ENCODE peak calls at places on chromosomes 6 and 20, in ten cellular contexts. One of them, this sample, is unnamed.
A peak's percentile ranks its signal among the peaks of the same experiment; 100 is the strongest.

GRCh38 chr6:91704531-91704930 is 1117.7 kb upstream of the MAP3K7 start:
- DNase-seq in GM12878: no peak
- DNase-seq in fibroblast of lung: peak; percentile 88
- DNase-seq in PC-3: peak; percentile 65
- DNase-seq in IMR-90: peak; percentile 57
- DNase-seq in Karpas-422: no peak
- DNase-seq in GM23338: no peak
- DNase-seq in mesendoderm: no peak
- DNase-seq in neuronal stem cell: no peak
- DNase-seq in endothelial cell of umbilical vein: no peak
- DNase-seq in this sample: no peak

GRCh38 chr6:17339308-17339670 is 54.1 kb upstream of the CAP2 start:
- DNase-seq in GM23338: no peak
- DNase-seq in GM12878: no peak
- DNase-seq in neuronal stem cell: no peak
- DNase-seq in endothelial cell of umbilical vein: no peak
- DNase-seq in mesendoderm: no peak
- DNase-seq in IMR-90: no peak
- DNase-seq in fibroblast of lung: no peak
- DNase-seq in PC-3: no peak
- DNase-seq in Karpas-422: no peak
- DNase-seq in this sample: no peak

GRCh38 chr6:151276112-151276745 is 36.5 kb downstream of the AKAP12 start:
- DNase-seq in PC-3: no peak
- DNase-seq in IMR-90: peak; percentile 43
- DNase-seq in GM12878: no peak
- DNase-seq in fibroblast of lung: peak; percentile 85
- DNase-seq in endothelial cell of umbilical vein: no peak
- DNase-seq in neuronal stem cell: no peak
- DNase-seq in Karpas-422: no peak
- DNase-seq in GM23338: no peak
- DNase-seq in mesendoderm: no peak
- DNase-seq in this sample: peak; percentile 73

GRCh38 chr6:29946380-29946779 is 4.0 kb downstream of the HLA-A start:
- DNase-seq in GM23338: no peak
- DNase-seq in endothelial cell of umbilical vein: no peak
- DNase-seq in fibroblast of lung: no peak
- DNase-seq in mesendoderm: no peak
- DNase-seq in Karpas-422: no peak
- DNase-seq in PC-3: no peak
- DNase-seq in neuronal stem cell: no peak
- DNase-seq in GM12878: no peak
- DNase-seq in IMR-90: no peak
- DNase-seq in this sample: no peak

GRCh38 chr20:16020971-16021370 is 552.3 kb downstream of the KIF16B start:
- DNase-seq in Karpas-422: no peak
- DNase-seq in endothelial cell of umbilical vein: no peak
- DNase-seq in IMR-90: peak; percentile 1
- DNase-seq in mesendoderm: no peak
- DNase-seq in GM12878: no peak
- DNase-seq in PC-3: peak; percentile 95
- DNase-seq in neuronal stem cell: no peak
- DNase-seq in GM23338: no peak
- DNase-seq in fibroblast of lung: peak; percentile 56
- DNase-seq in this sample: no peak

GRCh38 chr6:47932575-47932974 is 150.7 kb downstream of the OPN5 start:
- DNase-seq in fibroblast of lung: no peak
- DNase-seq in PC-3: no peak
- DNase-seq in endothelial cell of umbilical vein: no peak
- DNase-seq in neuronal stem cell: no peak
- DNase-seq in IMR-90: no peak
- DNase-seq in Karpas-422: no peak
- DNase-seq in GM23338: no peak
- DNase-seq in mesendoderm: no peak
- DNase-seq in GM12878: no peak
- DNase-seq in this sample: no peak

GRCh38 chr6:40362859-40363258 is 224.3 kb downstream of the LRFN2 start:
- DNase-seq in IMR-90: no peak
- DNase-seq in GM12878: no peak
- DNase-seq in GM23338: no peak
- DNase-seq in neuronal stem cell: no peak
- DNase-seq in fibroblast of lung: no peak
- DNase-seq in PC-3: no peak
- DNase-seq in mesendoderm: no peak
- DNase-seq in Karpas-422: no peak
- DNase-seq in endothelial cell of umbilical vein: no peak
- DNase-seq in this sample: no peak

GRCh38 chr6:142400495-142400894 is 98.7 kb downstream of the ADGRG6 start:
- DNase-seq in GM12878: no peak
- DNase-seq in neuronal stem cell: no peak
- DNase-seq in endothelial cell of umbilical vein: peak; percentile 98
- DNase-seq in PC-3: no peak
- DNase-seq in IMR-90: peak; percentile 79
- DNase-seq in mesendoderm: peak; percentile 66
- DNase-seq in GM23338: peak; percentile 30
- DNase-seq in Karpas-422: no peak
- DNase-seq in fibroblast of lung: peak; percentile 77
- DNase-seq in this sample: no peak

DNA sequence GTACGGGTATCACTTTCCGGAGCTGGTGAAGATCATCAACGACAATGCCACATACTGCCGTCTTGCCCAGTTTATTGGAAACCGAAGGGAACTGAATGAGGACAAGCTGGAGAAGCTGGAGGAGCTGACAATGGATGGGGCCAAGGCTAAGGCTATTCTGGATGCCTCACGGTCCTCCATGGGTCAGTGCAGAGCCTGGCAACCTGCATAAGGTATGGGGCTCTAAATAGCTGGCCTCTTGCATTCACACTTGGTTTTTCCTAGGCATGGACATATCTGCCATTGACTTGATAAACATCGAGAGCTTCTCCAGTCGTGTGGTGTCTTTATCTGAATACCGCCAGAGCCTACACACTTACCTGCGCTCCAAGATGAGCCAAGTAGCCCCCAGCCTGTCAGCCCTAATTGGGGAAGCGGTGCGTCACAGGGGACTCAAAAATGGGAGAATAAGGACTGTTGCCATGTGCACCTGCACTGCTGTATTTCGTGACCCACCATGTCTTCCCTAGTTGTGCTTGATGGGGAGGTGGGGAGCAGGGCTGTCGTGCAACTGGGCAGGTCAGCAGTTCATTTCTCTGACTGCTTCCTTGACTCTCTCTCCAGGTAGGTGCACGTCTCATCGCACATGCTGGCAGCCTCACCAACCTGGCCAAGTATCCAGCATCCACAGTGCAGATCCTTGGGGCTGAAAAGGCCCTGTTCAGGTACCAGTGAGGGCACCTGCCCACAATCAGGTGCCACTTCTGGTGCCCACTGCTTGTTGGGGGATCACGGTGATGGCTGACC is 3.1 kb downstream of the NOP56 start:
- DNase-seq in GM23338: no peak
- DNase-seq in PC-3: no peak
- DNase-seq in fibroblast of lung: no peak
- DNase-seq in GM12878: no peak
- DNase-seq in Karpas-422: no peak
- DNase-seq in mesendoderm: no peak
- DNase-seq in endothelial cell of umbilical vein: no peak
- DNase-seq in neuronal stem cell: no peak
- DNase-seq in IMR-90: no peak
- DNase-seq in this sample: no peak
- H3K36me3 ChIP-seq in GM23338: peaks cover 56% of the 10 kb centered on the region
- H3K36me3 ChIP-seq in PC-3: peaks cover 73% of the 10 kb centered on the region
- H3K36me3 ChIP-seq in fibroblast of lung: peaks cover 43% of the 10 kb centered on the region
- H3K36me3 ChIP-seq in GM12878: peaks cover 40% of the 10 kb centered on the region
- H3K36me3 ChIP-seq in Karpas-422: peaks cover 52% of the 10 kb centered on the region
- H3K36me3 ChIP-seq in mesendoderm: peaks cover 43% of the 10 kb centered on the region
- H3K36me3 ChIP-seq in endothelial cell of umbilical vein: peaks cover 51% of the 10 kb centered on the region
- H3K36me3 ChIP-seq in neuronal stem cell: peaks cover 58% of the 10 kb centered on the region
- H3K36me3 ChIP-seq in IMR-90: peaks cover 66% of the 10 kb centered on the region
- H3K36me3 ChIP-seq in this sample: peaks cover 65% of the 10 kb centered on the region

DNA sequence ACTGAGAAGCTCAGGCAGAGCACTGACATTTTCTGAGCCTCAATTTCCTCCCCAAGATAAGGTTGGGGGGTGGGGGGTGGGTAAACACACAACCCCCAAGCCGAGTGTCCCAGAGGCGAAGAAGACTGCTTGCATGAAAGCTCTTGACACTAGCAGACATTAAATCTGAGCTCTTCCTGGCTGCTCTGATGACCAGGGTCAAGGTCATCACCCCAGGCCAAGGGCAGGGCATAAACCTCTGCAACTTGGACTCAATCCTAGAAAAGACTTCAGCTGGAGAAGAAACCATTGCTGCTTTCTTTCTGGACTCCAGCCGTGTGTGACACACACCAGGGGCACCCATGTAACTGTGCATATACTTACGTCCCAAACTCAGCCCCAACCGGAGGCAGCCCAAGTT is 109.0 kb downstream of the BANF2 start:
- DNase-seq in PC-3: no peak
- DNase-seq in fibroblast of lung: no peak
- DNase-seq in IMR-90: no peak
- DNase-seq in mesendoderm: no peak
- DNase-seq in GM12878: no peak
- DNase-seq in GM23338: no peak
- DNase-seq in Karpas-422: no peak
- DNase-seq in endothelial cell of umbilical vein: no peak
- DNase-seq in neuronal stem cell: no peak
- DNase-seq in this sample: no peak
- H3K4me2 ChIP-seq in PC-3: no peak overlapping the region
- H3K4me2 ChIP-seq in fibroblast of lung: no peak overlapping the region
- H3K4me2 ChIP-seq in IMR-90: no peak overlapping the region
- H3K4me2 ChIP-seq in mesendoderm: no peak overlapping the region
- H3K4me2 ChIP-seq in GM12878: no peak overlapping the region
- H3K4me2 ChIP-seq in GM23338: no peak overlapping the region
- H3K4me2 ChIP-seq in Karpas-422: no peak overlapping the region
- H3K4me2 ChIP-seq in endothelial cell of umbilical vein: no peak overlapping the region
- H3K4me2 ChIP-seq in neuronal stem cell: no peak overlapping the region
- H3K4me2 ChIP-seq in this sample: peak overlapping the region; percentile 40

GRCh38 chr6:139590206-139590605 is 215.8 kb upstream of the CITED2 start:
- DNase-seq in fibroblast of lung: no peak
- DNase-seq in GM23338: no peak
- DNase-seq in mesendoderm: no peak
- DNase-seq in neuronal stem cell: no peak
- DNase-seq in endothelial cell of umbilical vein: no peak
- DNase-seq in Karpas-422: no peak
- DNase-seq in IMR-90: no peak
- DNase-seq in GM12878: no peak
- DNase-seq in PC-3: no peak
- DNase-seq in this sample: no peak

GRCh38 chr6:139593081-139593480 is 218.6 kb upstream of the CITED2 start:
- DNase-seq in mesendoderm: no peak
- DNase-seq in fibroblast of lung: no peak
- DNase-seq in GM23338: no peak
- DNase-seq in GM12878: no peak
- DNase-seq in endothelial cell of umbilical vein: no peak
- DNase-seq in PC-3: peak; percentile 23
- DNase-seq in IMR-90: no peak
- DNase-seq in Karpas-422: no peak
- DNase-seq in neuronal stem cell: no peak
- DNase-seq in this sample: no peak

GRCh38 chr6:139588734-139589418 is 214.4 kb upstream of the CITED2 start:
- DNase-seq in GM23338: no peak
- DNase-seq in GM12878: no peak
- DNase-seq in fibroblast of lung: peak; percentile 78
- DNase-seq in endothelial cell of umbilical vein: no peak
- DNase-seq in IMR-90: peak; percentile 94
- DNase-seq in PC-3: peak; percentile 48
- DNase-seq in mesendoderm: no peak
- DNase-seq in neuronal stem cell: no peak
- DNase-seq in Karpas-422: no peak
- DNase-seq in this sample: no peak

GRCh38 chr6:139592011-139592410 is 217.6 kb upstream of the CITED2 start:
- DNase-seq in GM12878: no peak
- DNase-seq in GM23338: no peak
- DNase-seq in PC-3: no peak
- DNase-seq in Karpas-422: no peak
- DNase-seq in IMR-90: no peak
- DNase-seq in fibroblast of lung: no peak
- DNase-seq in endothelial cell of umbilical vein: no peak
- DNase-seq in neuronal stem cell: no peak
- DNase-seq in mesendoderm: no peak
- DNase-seq in this sample: no peak

DNA sequence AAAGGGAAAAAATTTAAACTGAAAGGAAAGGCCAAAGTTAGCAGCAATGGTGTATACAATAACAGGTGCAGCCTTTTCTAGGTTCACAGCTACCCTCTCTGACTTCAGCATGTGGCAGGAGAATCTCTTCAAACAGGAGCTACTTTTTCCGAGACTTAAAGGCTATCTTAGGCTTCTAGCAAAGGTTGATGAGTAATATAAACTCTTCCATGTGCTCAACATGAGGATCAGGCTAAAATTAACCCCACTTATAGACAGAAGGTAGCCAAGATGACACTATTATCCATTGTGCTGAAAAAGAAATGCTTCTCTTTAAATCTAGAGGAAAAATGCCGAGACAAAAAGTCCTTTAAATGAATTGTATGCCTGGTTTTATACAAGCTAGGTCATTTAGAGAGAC is 216.6 kb upstream of the CITED2 start:
- DNase-seq in IMR-90: peak; percentile 63
- DNase-seq in mesendoderm: no peak
- DNase-seq in fibroblast of lung: no peak
- DNase-seq in PC-3: no peak
- DNase-seq in GM12878: no peak
- DNase-seq in neuronal stem cell: no peak
- DNase-seq in Karpas-422: no peak
- DNase-seq in endothelial cell of umbilical vein: no peak
- DNase-seq in GM23338: no peak
- DNase-seq in this sample: no peak
- H3K27ac ChIP-seq in IMR-90: no peak overlapping the region
- H3K27ac ChIP-seq in mesendoderm: no peak overlapping the region
- H3K27ac ChIP-seq in fibroblast of lung: no peak overlapping the region
- H3K27ac ChIP-seq in PC-3: no peak overlapping the region
- H3K27ac ChIP-seq in GM12878: no peak overlapping the region
- H3K27ac ChIP-seq in neuronal stem cell: no peak overlapping the region
- H3K27ac ChIP-seq in Karpas-422: no peak overlapping the region
- H3K27ac ChIP-seq in endothelial cell of umbilical vein: no peak overlapping the region
- H3K27ac ChIP-seq in GM23338: no peak overlapping the region
- H3K27ac ChIP-seq in this sample: no peak overlapping the region

DNA sequence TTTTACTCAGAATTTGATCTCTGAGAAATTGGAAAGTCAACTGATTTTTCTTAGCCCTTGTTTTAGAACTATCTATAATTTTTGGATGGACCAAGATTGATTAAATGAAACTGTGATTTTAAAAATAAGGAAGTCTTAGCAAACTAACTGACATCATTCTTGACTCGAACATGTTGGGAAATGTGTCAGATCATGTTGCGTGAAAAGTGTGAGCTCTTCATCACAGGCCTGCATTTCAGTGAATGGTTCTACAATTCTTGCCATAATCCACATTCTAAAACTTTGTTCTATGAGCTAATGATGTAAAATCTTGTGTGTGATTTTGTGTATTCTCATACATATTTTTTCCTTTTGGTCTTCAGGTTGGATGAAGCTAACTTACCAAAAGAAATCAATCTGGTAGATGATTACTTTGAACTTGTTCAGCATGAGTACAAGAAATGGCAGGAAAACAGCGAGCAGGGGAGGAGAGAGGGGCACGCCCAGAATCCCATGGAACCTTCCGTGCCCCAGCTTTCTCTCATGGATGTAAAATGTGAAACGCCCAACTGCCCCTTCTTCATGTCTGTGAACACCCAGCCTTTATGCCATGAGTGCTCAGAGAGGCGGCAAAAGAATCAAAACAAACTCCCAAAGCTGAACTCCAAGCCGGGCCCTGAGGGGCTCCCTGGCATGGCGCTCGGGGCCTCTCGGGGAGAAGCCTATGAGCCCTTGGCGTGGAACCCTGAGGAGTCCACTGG is 11.2 kb downstream of the TNFAIP3 start:
- DNase-seq in IMR-90: no peak
- DNase-seq in neuronal stem cell: no peak
- DNase-seq in GM12878: no peak
- DNase-seq in mesendoderm: no peak
- DNase-seq in endothelial cell of umbilical vein: no peak
- DNase-seq in PC-3: no peak
- DNase-seq in fibroblast of lung: no peak
- DNase-seq in Karpas-422: no peak
- DNase-seq in GM23338: no peak
- DNase-seq in this sample: no peak
- H3K36me3 ChIP-seq in IMR-90: peaks cover 61% of the 10 kb centered on the region
- H3K36me3 ChIP-seq in neuronal stem cell: peaks cover 14% of the 10 kb centered on the region
- H3K36me3 ChIP-seq in GM12878: peaks cover 82% of the 10 kb centered on the region
- H3K36me3 ChIP-seq in mesendoderm: no peaks in the 10 kb centered on the region
- H3K36me3 ChIP-seq in endothelial cell of umbilical vein: peaks cover 29% of the 10 kb centered on the region
- H3K36me3 ChIP-seq in PC-3: peaks cover 36% of the 10 kb centered on the region
- H3K36me3 ChIP-seq in fibroblast of lung: peaks cover 20% of the 10 kb centered on the region
- H3K36me3 ChIP-seq in Karpas-422: no peaks in the 10 kb centered on the region
- H3K36me3 ChIP-seq in GM23338: peaks cover 4% of the 10 kb centered on the region
- H3K36me3 ChIP-seq in this sample: peaks cover 89% of the 10 kb centered on the region